ENCODE peak calls at places on chromosomes 13 and 19, in ten cellular contexts. Q is fibroblast of pulmonary artery; E is stomach; L is coronary artery; S is fibroblast of the aortic adventitia; M is tibial artery; R is brain microvascular endothelial cell; P is HFFc6; V is CD8-positive, alpha-beta T cell; Y is mammary epithelial cell. Z is an unnamed sample.

GRCh38 chr13:84377071-84377470 is 494.8 kb upstream of the SLITRK1 start:
- DNase-seq in L (no peak), Q (no peak), S (no peak), P (no peak), V (no peak), M (no peak), Y (no peak), E (no peak), R (no peak), Z (no peak)

GRCh38 chr13:46181799-46182490 is at the start of gene LCP1:
- DNase-seq in M (no peak), Q (no peak), L (no peak), E (peak; percentile 34), V (peak; percentile 76), S (no peak), P (no peak), Y (peak; percentile 10), R (no peak), Z (no peak)

GRCh38 chr19:18659281-18660050 is 22.6 kb downstream of the KLHL26 start:
- DNase-seq in R (no peak), S (peak; percentile 58), V (no peak), L (peak; percentile 89), M (peak; percentile 90), Q (peak; percentile 43), Y (no peak), E (no peak), P (no peak), Z (no peak)

GRCh38 chr13:113550453-113550852 is 34.1 kb upstream of the TFDP1 start:
- DNase-seq in E (no peak), P (no peak), M (peak; percentile 35), Q (no peak), L (no peak), R (no peak), Y (no peak), S (no peak), V (no peak), Z (no peak)

GRCh38 chr19:28169168-28169862 is 1043.6 kb downstream of the UQCRFS1 start:
- DNase-seq in S (no peak), L (no peak), Q (no peak), E (no peak), Y (no peak), P (no peak), M (no peak), R (no peak), V (no peak), Z (no peak)

GRCh38 chr13:71729441-71729840 is 137.6 kb downstream of the DACH1 start:
- DNase-seq in V (no peak), E (no peak), R (no peak), S (no peak), M (no peak), P (no peak), Y (no peak), Q (no peak), L (no peak), Z (no peak)

GRCh38 chr19:27777726-27778125 is 1435.2 kb downstream of the UQCRFS1 start:
- DNase-seq in Q (no peak), R (no peak), V (no peak), Y (no peak), P (no peak), E (no peak), L (no peak), S (no peak), M (no peak), Z (no peak)

GRCh38 chr13:103288114-103288513 is 221.9 kb upstream of the SLC10A2 start:
- DNase-seq in E (no peak), S (no peak), Y (no peak), Q (peak; percentile 20), V (no peak), L (no peak), P (no peak), M (no peak), R (no peak), Z (no peak)

GRCh38 chr19:2491130-2491801 is 15.3 kb downstream of the GADD45B start:
- DNase-seq in R (peak; percentile 91), S (peak; percentile 70), Y (peak; percentile 78), E (peak; percentile 98), L (no peak), M (no peak), P (peak; percentile 85), Q (peak; percentile 88), V (no peak), Z (no peak)

GRCh38 chr19:14434543-14435319 is 1.6 kb downstream of the PKN1 start:
- DNase-seq in S (peak; percentile 86), M (peak; percentile 88), V (peak; percentile 36), Q (peak; percentile 82), Y (peak; percentile 63), R (peak; percentile 79), P (peak; percentile 54), L (peak; percentile 88), E (peak; percentile 71), Z (no peak)

GRCh38 chr19:35262101-35262761 is 6.5 kb upstream of the USF2 start:
- DNase-seq in E (peak; percentile 63), Q (no peak), M (peak; percentile 63), V (no peak), P (no peak), Y (no peak), R (no peak), L (peak; percentile 65), S (no peak), Z (no peak)

GRCh38 chr13:34733720-34734119 is 208.3 kb upstream of the NBEA start:
- DNase-seq in S (peak; percentile 42), M (no peak), P (no peak), L (no peak), V (no peak), E (no peak), R (no peak), Y (peak; percentile 12), Q (peak; percentile 92), Z (no peak)

GRCh38 chr19:29623726-29624488 is 17.8 kb downstream of the POP4 start:
- DNase-seq in V (peak; percentile 33), E (no peak), R (no peak), Q (no peak), L (no peak), Y (no peak), P (no peak), S (no peak), M (no peak), Z (no peak)

GRCh38 chr19:610801-611505 is 21.3 kb downstream of the HCN2 start:
- DNase-seq in E (peak; percentile 38), Y (no peak), S (no peak), L (no peak), P (peak; percentile 69), V (peak; percentile 58), M (no peak), Q (peak; percentile 71), R (peak; percentile 92), Z (peak; percentile 77)

GRCh38 chr19:45096700-45097099 is 3.7 kb downstream of the PPP1R37 start:
- DNase-seq in S (no peak), L (no peak), Q (no peak), M (no peak), P (no peak), R (no peak), Y (no peak), E (no peak), V (no peak), Z (no peak)

DNA sequence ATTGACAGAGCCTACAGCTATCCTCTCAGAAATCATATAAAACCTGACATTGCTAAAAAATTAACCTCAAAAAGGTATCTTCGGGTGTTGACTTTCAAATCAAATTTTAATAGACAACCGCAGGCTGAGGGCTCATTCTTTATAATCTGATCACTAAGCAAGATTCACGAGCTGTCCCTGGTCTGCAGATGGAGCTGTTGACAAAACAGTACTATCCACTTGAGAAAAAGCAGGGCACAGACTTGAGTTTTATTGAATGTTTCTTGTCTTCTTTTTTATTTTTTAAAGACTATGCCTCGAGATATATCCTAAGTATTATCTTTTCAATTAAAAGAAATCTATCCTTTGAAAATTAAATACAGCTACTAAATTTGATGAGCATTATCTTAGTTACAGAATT is 540.5 kb downstream of the PCDH9 start:
- DNase-seq in V (no peak), M (no peak), Y (no peak), S (peak; percentile 37), R (peak; percentile 36), Q (peak; percentile 71), L (no peak), P (peak; percentile 12), E (no peak), Z (no peak)
- TF ChIP-seq CTCF in V (no peak), M (no peak), Y (peak; percentile 59), S (peak; percentile 13), R (peak; percentile 65), Q (peak; percentile 56), L (no peak), P (no peak), E (no peak), Z (peak; percentile 75)

DNA sequence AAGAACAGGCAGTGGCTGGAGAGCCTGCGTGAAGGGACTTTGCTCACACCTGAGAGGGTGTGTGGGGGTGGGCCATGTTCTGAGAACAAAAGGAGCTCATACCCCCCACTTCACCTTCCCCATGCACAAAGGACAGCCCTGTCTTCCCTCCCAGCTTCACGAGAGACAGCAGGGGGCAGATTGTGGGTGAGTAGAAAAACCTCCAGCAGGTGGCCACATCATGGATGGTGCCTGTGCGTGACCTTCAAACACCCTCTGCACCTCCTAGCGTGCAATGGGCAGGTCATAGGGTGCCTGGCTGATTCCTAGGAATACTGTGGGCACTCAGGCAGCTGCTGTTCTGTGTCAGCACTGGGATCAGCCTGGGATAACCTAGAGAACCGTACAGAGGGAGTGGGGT is 36.3 kb upstream of the PSG9 start:
- DNase-seq in E (no peak), L (no peak), Q (no peak), P (no peak), S (no peak), V (no peak), Y (no peak), R (no peak), M (no peak), Z (no peak)
- TF ChIP-seq CTCF in E (no peak), L (no peak), Q (no peak), P (peak; percentile 54), S (peak; percentile 3), V (no peak), Y (peak; percentile 5), R (no peak), M (no peak), Z (no peak)

DNA sequence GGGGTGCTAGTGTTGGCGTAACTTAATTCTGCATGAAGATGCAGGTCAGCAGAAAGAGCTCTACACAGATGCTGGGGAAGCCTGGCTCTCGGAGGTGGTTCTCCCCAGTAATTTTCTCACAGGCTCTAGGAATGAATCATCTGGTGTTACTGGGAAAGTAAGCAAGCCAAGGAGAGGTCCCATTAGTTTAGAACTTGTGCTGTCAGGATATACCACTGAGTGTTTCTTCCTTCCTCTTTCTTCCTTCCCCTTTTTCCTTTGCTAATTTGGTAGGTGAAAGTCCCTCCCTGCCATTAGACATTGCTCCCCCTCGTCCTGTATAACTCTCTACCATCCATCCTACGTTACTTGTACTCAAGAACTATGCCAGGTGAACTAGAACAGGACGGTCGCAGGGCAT is 68.3 kb downstream of the ATP8A2 start:
- DNase-seq in L (no peak), M (no peak), Q (no peak), Y (no peak), P (no peak), S (no peak), R (no peak), V (no peak), E (no peak), Z (no peak)
- TF ChIP-seq CTCF in L (no peak), M (no peak), Q (no peak), Y (no peak), P (no peak), S (no peak), R (no peak), V (no peak), E (no peak), Z (no peak)

DNA sequence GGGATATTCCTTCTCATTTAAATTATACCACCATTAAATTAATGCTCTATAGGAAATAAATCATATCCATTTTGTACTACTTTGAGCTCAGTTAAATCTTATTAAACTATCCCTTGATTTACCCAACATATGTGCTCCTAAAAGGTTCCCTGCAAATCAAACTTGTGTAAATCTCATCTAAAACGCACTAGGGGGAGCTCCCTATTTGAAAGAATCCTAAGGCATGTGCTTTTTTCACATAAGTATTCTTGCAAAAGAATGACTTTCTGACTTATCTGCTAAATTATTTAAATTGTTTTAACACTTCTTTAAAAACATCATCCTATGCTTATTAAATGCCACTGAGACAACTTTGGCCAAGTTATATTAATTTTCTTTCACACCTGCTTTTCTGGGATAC is 7.9 kb downstream of the INTS6 start:
- DNase-seq in S (peak; percentile 76), Y (no peak), E (no peak), V (no peak), P (peak; percentile 32), R (no peak), Q (peak; percentile 73), L (no peak), M (no peak), Z (no peak)
- TF ChIP-seq CTCF in S (peak; percentile 46), Y (peak; percentile 39), E (peak; percentile 10), V (no peak), P (peak; percentile 73), R (peak; percentile 24), Q (peak; percentile 36), L (no peak), M (no peak), Z (peak; percentile 22)